ENCODE peak calls at places on chromosomes 11 and 22, in six cellular contexts. F, B, Z, N, K and C are unnamed samples.

GRCh38 chr22:19535001-19535400 is 10.8 kb upstream of the CLDN5 start:
- DNase-seq in F (no peak), B (no peak), Z (no peak), N (no peak), K (no peak), C (no peak)

GRCh38 chr11:68043349-68044144 is 4.7 kb downstream of the TCIRG1 start:
- DNase-seq in F (no peak), B (no peak), Z (peak), N (no peak), K (no peak), C (no peak)

GRCh38 chr11:67795746-67796145 is 121.3 kb upstream of the ALDH3B2 start:
- DNase-seq in F (no peak), B (no peak), Z (no peak), N (no peak), K (no peak), C (no peak)

GRCh38 chr11:113345978-113346377 is 31.6 kb downstream of the TTC12 start:
- DNase-seq in F (no peak), B (no peak), Z (no peak), N (no peak), K (no peak), C (no peak)

GRCh38 chr11:85759915-85760314 is 51.0 kb downstream of the SYTL2 start:
- DNase-seq in F (no peak), B (no peak), Z (no peak), N (no peak), K (no peak), C (no peak)

GRCh38 chr22:48256776-48257689 is 1494.6 kb downstream of the TBC1D22A start:
- DNase-seq in F (no peak), B (no peak), Z (no peak), N (no peak), K (no peak), C (no peak)

GRCh38 chr11:116412118-116412889 is 360.5 kb downstream of the BUD13 start:
- DNase-seq in F (no peak), B (no peak), Z (no peak), N (peak), K (no peak), C (no peak)

GRCh38 chr22:46274381-46274780 is 6.6 kb downstream of the TTC38 start:
- DNase-seq in F (no peak), B (no peak), Z (no peak), N (no peak), K (no peak), C (no peak)

GRCh38 chr22:17368144-17368726 is 1.0 kb upstream of the CECR2 start:
- DNase-seq in F (no peak), B (no peak), Z (no peak), N (no peak), K (no peak), C (no peak)

GRCh38 chr11:2566223-2567025 is 121.6 kb downstream of the KCNQ1 start:
- DNase-seq in F (no peak), B (no peak), Z (peak), N (no peak), K (no peak), C (no peak)

GRCh38 chr11:131692151-131692550 is 321.7 kb downstream of the NTM start:
- DNase-seq in F (no peak), B (no peak), Z (no peak), N (no peak), K (no peak), C (no peak)

GRCh38 chr11:129143335-129143734 is 48.8 kb downstream of the ARHGAP32 start:
- DNase-seq in F (no peak), B (no peak), Z (no peak), N (peak), K (no peak), C (no peak)

GRCh38 chr22:24400726-24401596 is 26.4 kb upstream of the ADORA2A start:
- DNase-seq in F (peak), B (no peak), Z (no peak), N (no peak), K (no peak), C (no peak)

GRCh38 chr22:43955883-43956286 is 643 bp downstream of the SAMM50 start:
- DNase-seq in F (no peak), B (no peak), Z (peak), N (no peak), K (no peak), C (no peak)

GRCh38 chr22:23693979-23694680 is 3.3 kb downstream of the RGL4 start:
- DNase-seq in F (no peak), B (no peak), Z (no peak), N (no peak), K (no peak), C (no peak)

GRCh38 chr11:1924121-1924520 is 4.6 kb downstream of the TNNT3 start:
- DNase-seq in F (no peak), B (no peak), Z (no peak), N (no peak), K (no peak), C (no peak)

GRCh38 chr11:14620027-14620511 is 23.5 kb upstream of the PDE3B start:
- DNase-seq in F (no peak), B (no peak), Z (no peak), N (peak), K (no peak), C (no peak)

GRCh38 chr22:44403166-44403565 is 90.4 kb upstream of the SHISAL1 start:
- DNase-seq in F (no peak), B (no peak), Z (no peak), N (no peak), K (no peak), C (no peak)

GRCh38 chr22:48258841-48259240 is 1496.4 kb downstream of the TBC1D22A start:
- DNase-seq in F (no peak), B (no peak), Z (no peak), N (no peak), K (no peak), C (no peak)

GRCh38 chr11:774873-775592 is 2.3 kb downstream of the GATD1 start:
- DNase-seq in F (no peak), B (no peak), Z (no peak), N (no peak), K (no peak), C (no peak)

GRCh38 chr11:12222099-12222751 is 111.8 kb downstream of the MICAL2 start:
- DNase-seq in F (no peak), B (no peak), Z (no peak), N (peak), K (no peak), C (no peak)

GRCh38 chr11:71237853-71238252 is 14.5 kb downstream of the SHANK2 start:
- DNase-seq in F (no peak), B (no peak), Z (no peak), N (no peak), K (no peak), C (no peak)

GRCh38 chr11:2380807-2381350 is 3.8 kb downstream of the CD81 start:
- DNase-seq in F (peak), B (no peak), Z (no peak), N (no peak), K (no peak), C (no peak)

GRCh38 chr11:8060146-8060719 is 20.8 kb upstream of the TUB start:
- DNase-seq in F (no peak), B (peak), Z (no peak), N (no peak), K (no peak), C (no peak)

GRCh38 chr11:57648791-57649735 is 649 bp downstream of the YPEL4 start:
- DNase-seq in F (no peak), B (peak), Z (no peak), N (no peak), K (no peak), C (no peak)

GRCh38 chr11:133198326-133198725 is 334.0 kb downstream of the OPCML start:
- DNase-seq in F (no peak), B (no peak), Z (no peak), N (no peak), K (no peak), C (no peak)

GRCh38 chr22:21972293-21972779 is 10.3 kb downstream of the TOP3B start:
- DNase-seq in F (no peak), B (peak), Z (peak), N (peak), K (peak), C (peak)

GRCh38 chr11:74092425-74092824 is 78.4 kb downstream of the C2CD3 start:
- DNase-seq in F (no peak), B (no peak), Z (peak), N (no peak), K (no peak), C (no peak)

GRCh38 chr11:16788141-16789060 is 50.0 kb downstream of the C11orf58 start:
- DNase-seq in F (no peak), B (peak), Z (peak), N (peak), K (peak), C (peak)

GRCh38 chr11:87251560-87251959 is 213.8 kb downstream of the TMEM135 start:
- DNase-seq in F (no peak), B (no peak), Z (no peak), N (no peak), K (no peak), C (no peak)

GRCh38 chr11:130162733-130163132 is 3.2 kb downstream of the ST14 start:
- DNase-seq in F (no peak), B (no peak), Z (no peak), N (no peak), K (no peak), C (no peak)

GRCh38 chr22:44689173-44689572 is 12.8 kb upstream of the PRR5 start:
- DNase-seq in F (no peak), B (no peak), Z (no peak), N (no peak), K (no peak), C (no peak)

GRCh38 chr11:113587318-113587739 is 112.1 kb upstream of the DRD2 start:
- DNase-seq in F (no peak), B (no peak), Z (peak), N (no peak), K (no peak), C (no peak)

GRCh38 chr11:115237578-115237977 is 266.6 kb downstream of the CADM1 start:
- DNase-seq in F (no peak), B (no peak), Z (no peak), N (no peak), K (no peak), C (no peak)

GRCh38 chr22:30234786-30235470 is 11.6 kb downstream of the LIF start:
- DNase-seq in F (no peak), B (no peak), Z (no peak), N (no peak), K (no peak), C (no peak)
- TF ChIP-seq TAF1 in F (no peak), B (no peak), Z (no peak), N (no peak), K (no peak), C (no peak)

GRCh38 chr11:35633827-35634226 is 15.6 kb downstream of the FJX1 start:
- DNase-seq in F (no peak), B (no peak), Z (no peak), N (peak), K (no peak), C (no peak)

GRCh38 chr11:35629511-35629910 is 11.3 kb downstream of the FJX1 start:
- DNase-seq in F (no peak), B (no peak), Z (no peak), N (no peak), K (no peak), C (no peak)

GRCh38 chr11:35626511-35626910 is 8.3 kb downstream of the FJX1 start:
- DNase-seq in F (no peak), B (no peak), Z (no peak), N (no peak), K (no peak), C (no peak)

GRCh38 chr11:35632301-35632700 is 14.0 kb downstream of the FJX1 start:
- DNase-seq in F (no peak), B (no peak), Z (no peak), N (no peak), K (no peak), C (no peak)

GRCh38 chr11:35629914-35630313 is 11.7 kb downstream of the FJX1 start:
- DNase-seq in F (no peak), B (no peak), Z (no peak), N (peak), K (no peak), C (no peak)
- TF ChIP-seq POLR2AphosphoS5 in F (no peak), B (no peak), Z (no peak), N (no peak), K (no peak), C (no peak)

DNA sequence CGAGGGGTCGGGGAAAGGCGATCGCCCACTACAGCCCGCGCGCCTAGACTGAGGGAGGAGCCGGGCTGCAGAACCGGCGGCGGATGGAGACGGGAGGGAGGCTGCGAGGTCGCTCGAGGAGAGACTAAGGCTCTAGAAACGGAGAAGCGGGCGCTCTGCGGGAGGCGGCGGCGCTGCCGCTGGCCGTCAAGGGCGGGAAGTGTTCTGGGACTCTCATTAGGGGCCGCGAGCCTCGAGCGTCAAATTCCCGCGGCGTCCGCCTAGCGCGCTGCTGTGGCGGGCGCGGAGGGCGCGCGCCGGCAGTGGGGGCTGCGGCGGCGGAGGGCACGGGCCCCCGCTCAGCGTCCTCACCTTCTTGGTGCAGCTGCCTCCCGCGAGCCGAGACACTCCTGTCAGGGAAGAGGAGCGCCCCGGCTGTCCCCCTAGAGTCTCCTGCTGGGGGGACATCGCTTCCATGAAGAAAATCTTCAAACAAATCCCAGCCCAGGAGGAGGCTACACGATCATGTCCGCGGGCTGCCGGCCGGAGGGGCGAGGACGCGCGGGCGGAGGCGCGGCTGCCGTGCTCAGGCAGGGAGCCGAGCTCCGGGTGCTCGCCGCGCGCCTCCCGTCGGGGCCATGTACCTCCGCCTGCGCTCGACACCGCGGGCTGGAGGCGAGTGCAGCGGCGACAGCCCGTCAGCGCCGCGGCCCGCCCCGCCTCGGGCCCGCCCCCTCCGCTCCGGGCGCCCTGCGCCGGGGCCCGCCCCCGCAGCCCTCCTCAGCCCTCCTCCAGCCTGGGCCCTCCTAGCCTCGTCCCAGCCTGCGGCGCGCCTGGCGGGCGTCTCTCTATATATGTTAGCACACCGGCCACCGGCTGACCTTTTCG is at the start of gene ARHGAP20:
- DNase-seq in F (no peak), B (peak), Z (peak), N (peak), K (peak), C (peak)
- TF ChIP-seq POLR2A in F (no peak), B (no peak), Z (no peak), N (no peak), K (no peak), C (no peak)

GRCh38 chr11:64540426-64540825 is 50.6 kb upstream of the SLC22A12 start:
- DNase-seq in F (no peak), B (no peak), Z (no peak), N (no peak), K (no peak), C (no peak)

GRCh38 chr11:64538501-64538951 is 52.5 kb upstream of the SLC22A12 start:
- DNase-seq in F (no peak), B (no peak), Z (no peak), N (no peak), K (no peak), C (no peak)

GRCh38 chr11:64537876-64538275 is 53.1 kb upstream of the SLC22A12 start:
- DNase-seq in F (no peak), B (no peak), Z (no peak), N (no peak), K (no peak), C (no peak)

GRCh38 chr11:64539711-64540420 is 51.2 kb upstream of the SLC22A12 start:
- DNase-seq in F (no peak), B (no peak), Z (no peak), N (no peak), K (no peak), C (no peak)

GRCh38 chr11:64539239-64539638 is 51.8 kb upstream of the SLC22A12 start:
- DNase-seq in F (no peak), B (no peak), Z (no peak), N (no peak), K (no peak), C (no peak)
- TF ChIP-seq TAF1 in F (no peak), B (no peak), Z (no peak), N (no peak), K (no peak), C (no peak)

DNA sequence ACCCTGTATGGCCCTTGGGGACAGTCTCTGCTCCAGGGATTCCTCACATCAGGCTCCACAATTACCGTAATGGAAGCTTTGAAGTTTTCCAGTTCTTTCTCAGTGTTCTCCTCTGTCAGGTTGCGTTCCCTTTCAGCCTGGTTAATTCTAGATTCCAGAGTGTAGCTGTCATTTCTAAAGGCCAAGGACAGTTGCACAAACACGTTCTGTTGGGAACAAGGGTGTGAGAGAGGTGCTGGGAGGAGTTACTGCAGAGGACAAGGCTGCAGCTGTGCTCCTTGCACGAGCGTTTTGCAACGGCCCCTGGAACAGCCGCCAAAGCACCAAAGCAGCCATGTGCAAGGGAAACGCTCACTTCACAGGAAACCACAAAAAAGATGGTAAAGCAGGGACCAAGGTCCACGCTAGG is 35.9 kb upstream of the LYVE1 start:
- DNase-seq in F (no peak), B (no peak), Z (no peak), N (peak), K (no peak), C (no peak)
- TF ChIP-seq POLR2AphosphoS5 in F (no peak), B (no peak), Z (no peak), N (no peak), K (no peak), C (no peak)

DNA sequence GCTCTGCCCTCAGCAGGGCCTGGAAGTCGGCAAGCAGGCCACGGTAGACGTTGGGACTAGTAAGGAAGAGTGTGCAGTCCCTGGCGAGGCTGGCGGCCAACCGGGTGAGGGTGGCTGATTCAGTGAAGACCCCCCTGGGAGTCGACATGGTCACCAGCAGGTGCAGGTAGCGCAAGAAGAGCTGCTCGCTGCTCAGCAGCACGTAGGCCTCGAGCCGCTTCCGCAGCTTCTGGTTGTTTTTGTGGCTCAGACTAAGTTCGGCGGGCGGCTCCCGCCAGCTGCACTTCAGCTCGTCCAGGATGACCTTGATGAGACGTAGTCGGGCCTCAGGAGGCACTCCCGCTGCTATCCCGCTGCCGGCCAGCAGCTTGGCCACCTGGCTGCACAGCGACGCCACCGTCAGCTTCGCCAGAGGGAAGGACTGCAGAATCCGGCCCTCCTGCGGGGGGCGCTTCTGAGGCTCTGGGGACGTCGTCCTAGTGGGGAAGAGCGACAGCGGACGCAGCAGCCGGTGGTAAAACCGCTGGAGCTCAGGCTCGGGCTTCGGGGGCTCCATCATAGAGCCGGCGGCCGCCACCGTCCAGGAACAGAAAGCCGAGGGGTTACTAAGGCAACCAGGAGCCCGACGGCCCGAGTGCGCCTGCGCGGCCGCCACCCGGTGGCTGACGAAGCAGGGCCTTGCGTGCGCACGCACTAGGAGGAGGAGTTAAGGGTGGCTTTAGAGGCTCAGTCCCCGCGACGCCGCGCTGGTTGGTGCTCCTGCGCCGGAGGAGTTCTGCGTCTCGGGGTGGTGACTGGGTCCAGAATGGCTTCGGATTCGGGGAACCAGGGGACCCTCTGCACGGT is at the start of the genes CCDC87 and CCS:
- DNase-seq in F (peak), B (peak), Z (peak), N (peak), K (peak), C (peak)
- TF ChIP-seq POLR2A in F (peak), B (peak), Z (peak), N (peak), K (peak), C (peak)

GRCh38 chr11:62687508-62688396 is 1.6 kb downstream of the LRRN4CL start:
- DNase-seq in F (no peak), B (no peak), Z (no peak), N (no peak), K (no peak), C (no peak)
- TF ChIP-seq TAF1 in F (no peak), B (no peak), Z (no peak), N (no peak), K (no peak), C (no peak)